ENCODE peak calls at places on chromosomes 6 and 20, in eight cellular contexts. One of them, this sample, is unnamed.

GRCh38 chr6:151209071-151209831 is 30.5 kb upstream of the AKAP12 start:
- DNase-seq in stimulated activated CD4-positive, alpha-beta T cell treated with anti-CD3 and anti-CD28 coated beads, Interleukin-15, amount 100 ng/mL, for 1 hour: no peak
- DNase-seq in pancreas: no peak
- DNase-seq in activated CD4-positive, alpha-beta T cell treated with anti-CD3 and anti-CD28 coated beads, Interleukin-2, amount 50 U/mL, for 1 hour: no peak
- DNase-seq in thoracic aorta: no peak
- DNase-seq in CD8-positive, alpha-beta memory T cell: no peak
- DNase-seq in brain microvascular endothelial cell: peak
- DNase-seq in AML-193: no peak
- DNase-seq in this sample: peak

GRCh38 chr6:135291288-135292116 is 110.4 kb downstream of the MYB start:
- DNase-seq in stimulated activated CD4-positive, alpha-beta T cell treated with anti-CD3 and anti-CD28 coated beads, Interleukin-15, amount 100 ng/mL, for 1 hour: no peak
- DNase-seq in pancreas: no peak
- DNase-seq in activated CD4-positive, alpha-beta T cell treated with anti-CD3 and anti-CD28 coated beads, Interleukin-2, amount 50 U/mL, for 1 hour: no peak
- DNase-seq in thoracic aorta: no peak
- DNase-seq in CD8-positive, alpha-beta memory T cell: no peak
- DNase-seq in brain microvascular endothelial cell: peak
- DNase-seq in AML-193: no peak
- DNase-seq in this sample: no peak

GRCh38 chr6:22025468-22026159 is 271.2 kb downstream of the PRL start:
- DNase-seq in stimulated activated CD4-positive, alpha-beta T cell treated with anti-CD3 and anti-CD28 coated beads, Interleukin-15, amount 100 ng/mL, for 1 hour: no peak
- DNase-seq in pancreas: peak
- DNase-seq in activated CD4-positive, alpha-beta T cell treated with anti-CD3 and anti-CD28 coated beads, Interleukin-2, amount 50 U/mL, for 1 hour: no peak
- DNase-seq in thoracic aorta: no peak
- DNase-seq in CD8-positive, alpha-beta memory T cell: no peak
- DNase-seq in brain microvascular endothelial cell: peak
- DNase-seq in AML-193: peak
- DNase-seq in this sample: no peak

GRCh38 chr6:105263685-105264298 is 84.0 kb upstream of the POPDC3 start:
- DNase-seq in stimulated activated CD4-positive, alpha-beta T cell treated with anti-CD3 and anti-CD28 coated beads, Interleukin-15, amount 100 ng/mL, for 1 hour: no peak
- DNase-seq in pancreas: no peak
- DNase-seq in activated CD4-positive, alpha-beta T cell treated with anti-CD3 and anti-CD28 coated beads, Interleukin-2, amount 50 U/mL, for 1 hour: no peak
- DNase-seq in thoracic aorta: no peak
- DNase-seq in CD8-positive, alpha-beta memory T cell: no peak
- DNase-seq in brain microvascular endothelial cell: no peak
- DNase-seq in AML-193: no peak
- DNase-seq in this sample: no peak

GRCh38 chr6:132780770-132781371 is 17.6 kb downstream of the SLC18B1 start:
- DNase-seq in stimulated activated CD4-positive, alpha-beta T cell treated with anti-CD3 and anti-CD28 coated beads, Interleukin-15, amount 100 ng/mL, for 1 hour: no peak
- DNase-seq in pancreas: no peak
- DNase-seq in activated CD4-positive, alpha-beta T cell treated with anti-CD3 and anti-CD28 coated beads, Interleukin-2, amount 50 U/mL, for 1 hour: no peak
- DNase-seq in thoracic aorta: no peak
- DNase-seq in CD8-positive, alpha-beta memory T cell: no peak
- DNase-seq in brain microvascular endothelial cell: no peak
- DNase-seq in AML-193: peak
- DNase-seq in this sample: peak

GRCh38 chr20:48831702-48832422 is 4.1 kb upstream of the PREX1 start:
- DNase-seq in stimulated activated CD4-positive, alpha-beta T cell treated with anti-CD3 and anti-CD28 coated beads, Interleukin-15, amount 100 ng/mL, for 1 hour: no peak
- DNase-seq in pancreas: no peak
- DNase-seq in activated CD4-positive, alpha-beta T cell treated with anti-CD3 and anti-CD28 coated beads, Interleukin-2, amount 50 U/mL, for 1 hour: no peak
- DNase-seq in thoracic aorta: peak
- DNase-seq in CD8-positive, alpha-beta memory T cell: no peak
- DNase-seq in brain microvascular endothelial cell: no peak
- DNase-seq in AML-193: peak
- DNase-seq in this sample: no peak

GRCh38 chr6:149830731-149831379 is 33.3 kb downstream of the LRP11 start:
- DNase-seq in stimulated activated CD4-positive, alpha-beta T cell treated with anti-CD3 and anti-CD28 coated beads, Interleukin-15, amount 100 ng/mL, for 1 hour: no peak
- DNase-seq in pancreas: no peak
- DNase-seq in activated CD4-positive, alpha-beta T cell treated with anti-CD3 and anti-CD28 coated beads, Interleukin-2, amount 50 U/mL, for 1 hour: no peak
- DNase-seq in thoracic aorta: no peak
- DNase-seq in CD8-positive, alpha-beta memory T cell: no peak
- DNase-seq in brain microvascular endothelial cell: peak
- DNase-seq in AML-193: no peak
- DNase-seq in this sample: no peak

GRCh38 chr6:100622907-100623692 is 158.4 kb upstream of the SIM1 start:
- DNase-seq in stimulated activated CD4-positive, alpha-beta T cell treated with anti-CD3 and anti-CD28 coated beads, Interleukin-15, amount 100 ng/mL, for 1 hour: no peak
- DNase-seq in pancreas: no peak
- DNase-seq in activated CD4-positive, alpha-beta T cell treated with anti-CD3 and anti-CD28 coated beads, Interleukin-2, amount 50 U/mL, for 1 hour: no peak
- DNase-seq in thoracic aorta: no peak
- DNase-seq in CD8-positive, alpha-beta memory T cell: no peak
- DNase-seq in brain microvascular endothelial cell: peak
- DNase-seq in AML-193: peak
- DNase-seq in this sample: no peak

GRCh38 chr20:31823360-31824124 is 4.4 kb downstream of the MYLK2 start:
- DNase-seq in stimulated activated CD4-positive, alpha-beta T cell treated with anti-CD3 and anti-CD28 coated beads, Interleukin-15, amount 100 ng/mL, for 1 hour: no peak
- DNase-seq in pancreas: no peak
- DNase-seq in activated CD4-positive, alpha-beta T cell treated with anti-CD3 and anti-CD28 coated beads, Interleukin-2, amount 50 U/mL, for 1 hour: no peak
- DNase-seq in thoracic aorta: no peak
- DNase-seq in CD8-positive, alpha-beta memory T cell: no peak
- DNase-seq in brain microvascular endothelial cell: peak
- DNase-seq in AML-193: no peak
- DNase-seq in this sample: no peak

GRCh38 chr20:2654384-2654822 is 2.0 kb downstream of the NOP56 start:
- DNase-seq in stimulated activated CD4-positive, alpha-beta T cell treated with anti-CD3 and anti-CD28 coated beads, Interleukin-15, amount 100 ng/mL, for 1 hour: no peak
- DNase-seq in pancreas: no peak
- DNase-seq in activated CD4-positive, alpha-beta T cell treated with anti-CD3 and anti-CD28 coated beads, Interleukin-2, amount 50 U/mL, for 1 hour: no peak
- DNase-seq in thoracic aorta: no peak
- DNase-seq in CD8-positive, alpha-beta memory T cell: no peak
- DNase-seq in brain microvascular endothelial cell: no peak
- DNase-seq in AML-193: no peak
- DNase-seq in this sample: no peak

GRCh38 chr6:112691289-112691688 is 344.2 kb downstream of the RFPL4B start:
- DNase-seq in stimulated activated CD4-positive, alpha-beta T cell treated with anti-CD3 and anti-CD28 coated beads, Interleukin-15, amount 100 ng/mL, for 1 hour: no peak
- DNase-seq in pancreas: no peak
- DNase-seq in activated CD4-positive, alpha-beta T cell treated with anti-CD3 and anti-CD28 coated beads, Interleukin-2, amount 50 U/mL, for 1 hour: no peak
- DNase-seq in thoracic aorta: no peak
- DNase-seq in CD8-positive, alpha-beta memory T cell: no peak
- DNase-seq in brain microvascular endothelial cell: peak
- DNase-seq in AML-193: no peak
- DNase-seq in this sample: no peak

GRCh38 chr6:49325901-49326300 is 137.2 kb downstream of the MMUT start:
- DNase-seq in stimulated activated CD4-positive, alpha-beta T cell treated with anti-CD3 and anti-CD28 coated beads, Interleukin-15, amount 100 ng/mL, for 1 hour: no peak
- DNase-seq in pancreas: no peak
- DNase-seq in activated CD4-positive, alpha-beta T cell treated with anti-CD3 and anti-CD28 coated beads, Interleukin-2, amount 50 U/mL, for 1 hour: no peak
- DNase-seq in thoracic aorta: no peak
- DNase-seq in CD8-positive, alpha-beta memory T cell: no peak
- DNase-seq in brain microvascular endothelial cell: no peak
- DNase-seq in AML-193: no peak
- DNase-seq in this sample: no peak

GRCh38 chr20:14677455-14677854 is 340.0 kb upstream of the FLRT3 start:
- DNase-seq in stimulated activated CD4-positive, alpha-beta T cell treated with anti-CD3 and anti-CD28 coated beads, Interleukin-15, amount 100 ng/mL, for 1 hour: no peak
- DNase-seq in pancreas: no peak
- DNase-seq in activated CD4-positive, alpha-beta T cell treated with anti-CD3 and anti-CD28 coated beads, Interleukin-2, amount 50 U/mL, for 1 hour: no peak
- DNase-seq in thoracic aorta: no peak
- DNase-seq in CD8-positive, alpha-beta memory T cell: no peak
- DNase-seq in brain microvascular endothelial cell: no peak
- DNase-seq in AML-193: no peak
- DNase-seq in this sample: no peak

GRCh38 chr6:154408906-154409500 is 52.4 kb upstream of the IPCEF1 start:
- DNase-seq in stimulated activated CD4-positive, alpha-beta T cell treated with anti-CD3 and anti-CD28 coated beads, Interleukin-15, amount 100 ng/mL, for 1 hour: no peak
- DNase-seq in pancreas: no peak
- DNase-seq in activated CD4-positive, alpha-beta T cell treated with anti-CD3 and anti-CD28 coated beads, Interleukin-2, amount 50 U/mL, for 1 hour: no peak
- DNase-seq in thoracic aorta: no peak
- DNase-seq in CD8-positive, alpha-beta memory T cell: no peak
- DNase-seq in brain microvascular endothelial cell: peak
- DNase-seq in AML-193: no peak
- DNase-seq in this sample: peak

GRCh38 chr6:1027109-1027794 is 284.6 kb upstream of the FOXQ1 start:
- DNase-seq in stimulated activated CD4-positive, alpha-beta T cell treated with anti-CD3 and anti-CD28 coated beads, Interleukin-15, amount 100 ng/mL, for 1 hour: no peak
- DNase-seq in pancreas: no peak
- DNase-seq in activated CD4-positive, alpha-beta T cell treated with anti-CD3 and anti-CD28 coated beads, Interleukin-2, amount 50 U/mL, for 1 hour: no peak
- DNase-seq in thoracic aorta: no peak
- DNase-seq in CD8-positive, alpha-beta memory T cell: no peak
- DNase-seq in brain microvascular endothelial cell: peak
- DNase-seq in AML-193: no peak
- DNase-seq in this sample: no peak

GRCh38 chr6:31776961-31777666 is at the start of gene VWA7:
- DNase-seq in stimulated activated CD4-positive, alpha-beta T cell treated with anti-CD3 and anti-CD28 coated beads, Interleukin-15, amount 100 ng/mL, for 1 hour: peak
- DNase-seq in pancreas: peak
- DNase-seq in activated CD4-positive, alpha-beta T cell treated with anti-CD3 and anti-CD28 coated beads, Interleukin-2, amount 50 U/mL, for 1 hour: peak
- DNase-seq in thoracic aorta: peak
- DNase-seq in CD8-positive, alpha-beta memory T cell: peak
- DNase-seq in brain microvascular endothelial cell: peak
- DNase-seq in AML-193: peak
- DNase-seq in this sample: no peak

GRCh38 chr20:22385602-22386299 is 198.6 kb downstream of the FOXA2 start:
- DNase-seq in stimulated activated CD4-positive, alpha-beta T cell treated with anti-CD3 and anti-CD28 coated beads, Interleukin-15, amount 100 ng/mL, for 1 hour: no peak
- DNase-seq in pancreas: peak
- DNase-seq in activated CD4-positive, alpha-beta T cell treated with anti-CD3 and anti-CD28 coated beads, Interleukin-2, amount 50 U/mL, for 1 hour: no peak
- DNase-seq in thoracic aorta: no peak
- DNase-seq in CD8-positive, alpha-beta memory T cell: no peak
- DNase-seq in brain microvascular endothelial cell: no peak
- DNase-seq in AML-193: no peak
- DNase-seq in this sample: peak

GRCh38 chr6:107496041-107496440 is 6.1 kb downstream of the SOBP start:
- DNase-seq in stimulated activated CD4-positive, alpha-beta T cell treated with anti-CD3 and anti-CD28 coated beads, Interleukin-15, amount 100 ng/mL, for 1 hour: no peak
- DNase-seq in pancreas: no peak
- DNase-seq in activated CD4-positive, alpha-beta T cell treated with anti-CD3 and anti-CD28 coated beads, Interleukin-2, amount 50 U/mL, for 1 hour: no peak
- DNase-seq in thoracic aorta: no peak
- DNase-seq in CD8-positive, alpha-beta memory T cell: no peak
- DNase-seq in brain microvascular endothelial cell: no peak
- DNase-seq in AML-193: no peak
- DNase-seq in this sample: no peak

GRCh38 chr20:5095931-5096330 is 23.8 kb downstream of the PCNA start:
- DNase-seq in stimulated activated CD4-positive, alpha-beta T cell treated with anti-CD3 and anti-CD28 coated beads, Interleukin-15, amount 100 ng/mL, for 1 hour: no peak
- DNase-seq in pancreas: no peak
- DNase-seq in activated CD4-positive, alpha-beta T cell treated with anti-CD3 and anti-CD28 coated beads, Interleukin-2, amount 50 U/mL, for 1 hour: no peak
- DNase-seq in thoracic aorta: no peak
- DNase-seq in CD8-positive, alpha-beta memory T cell: no peak
- DNase-seq in brain microvascular endothelial cell: no peak
- DNase-seq in AML-193: no peak
- DNase-seq in this sample: no peak

GRCh38 chr6:89840538-89840937 is 10.9 kb downstream of the CASP8AP2 start:
- DNase-seq in stimulated activated CD4-positive, alpha-beta T cell treated with anti-CD3 and anti-CD28 coated beads, Interleukin-15, amount 100 ng/mL, for 1 hour: no peak
- DNase-seq in pancreas: no peak
- DNase-seq in activated CD4-positive, alpha-beta T cell treated with anti-CD3 and anti-CD28 coated beads, Interleukin-2, amount 50 U/mL, for 1 hour: no peak
- DNase-seq in thoracic aorta: no peak
- DNase-seq in CD8-positive, alpha-beta memory T cell: no peak
- DNase-seq in brain microvascular endothelial cell: peak
- DNase-seq in AML-193: no peak
- DNase-seq in this sample: no peak

GRCh38 chr6:70375882-70376281 is 37.4 kb upstream of the FAM135A start:
- DNase-seq in stimulated activated CD4-positive, alpha-beta T cell treated with anti-CD3 and anti-CD28 coated beads, Interleukin-15, amount 100 ng/mL, for 1 hour: no peak
- DNase-seq in pancreas: no peak
- DNase-seq in activated CD4-positive, alpha-beta T cell treated with anti-CD3 and anti-CD28 coated beads, Interleukin-2, amount 50 U/mL, for 1 hour: no peak
- DNase-seq in thoracic aorta: no peak
- DNase-seq in CD8-positive, alpha-beta memory T cell: no peak
- DNase-seq in brain microvascular endothelial cell: no peak
- DNase-seq in AML-193: peak
- DNase-seq in this sample: peak

GRCh38 chr6:169451065-169451840 is 197.6 kb upstream of the THBS2 start:
- DNase-seq in stimulated activated CD4-positive, alpha-beta T cell treated with anti-CD3 and anti-CD28 coated beads, Interleukin-15, amount 100 ng/mL, for 1 hour: no peak
- DNase-seq in pancreas: no peak
- DNase-seq in activated CD4-positive, alpha-beta T cell treated with anti-CD3 and anti-CD28 coated beads, Interleukin-2, amount 50 U/mL, for 1 hour: no peak
- DNase-seq in thoracic aorta: no peak
- DNase-seq in CD8-positive, alpha-beta memory T cell: no peak
- DNase-seq in brain microvascular endothelial cell: peak
- DNase-seq in AML-193: no peak
- DNase-seq in this sample: no peak

GRCh38 chr20:5136096-5136495 is 9.3 kb downstream of the CDS2 start:
- DNase-seq in stimulated activated CD4-positive, alpha-beta T cell treated with anti-CD3 and anti-CD28 coated beads, Interleukin-15, amount 100 ng/mL, for 1 hour: no peak
- DNase-seq in pancreas: no peak
- DNase-seq in activated CD4-positive, alpha-beta T cell treated with anti-CD3 and anti-CD28 coated beads, Interleukin-2, amount 50 U/mL, for 1 hour: no peak
- DNase-seq in thoracic aorta: no peak
- DNase-seq in CD8-positive, alpha-beta memory T cell: no peak
- DNase-seq in brain microvascular endothelial cell: no peak
- DNase-seq in AML-193: no peak
- DNase-seq in this sample: no peak

GRCh38 chr20:57079016-57080005 is 187.1 kb downstream of the BMP7 start:
- DNase-seq in stimulated activated CD4-positive, alpha-beta T cell treated with anti-CD3 and anti-CD28 coated beads, Interleukin-15, amount 100 ng/mL, for 1 hour: no peak
- DNase-seq in pancreas: no peak
- DNase-seq in activated CD4-positive, alpha-beta T cell treated with anti-CD3 and anti-CD28 coated beads, Interleukin-2, amount 50 U/mL, for 1 hour: no peak
- DNase-seq in thoracic aorta: no peak
- DNase-seq in CD8-positive, alpha-beta memory T cell: no peak
- DNase-seq in brain microvascular endothelial cell: no peak
- DNase-seq in AML-193: no peak
- DNase-seq in this sample: no peak

GRCh38 chr6:11621119-11621518 is 83.6 kb downstream of the TMEM170B start:
- DNase-seq in stimulated activated CD4-positive, alpha-beta T cell treated with anti-CD3 and anti-CD28 coated beads, Interleukin-15, amount 100 ng/mL, for 1 hour: no peak
- DNase-seq in pancreas: no peak
- DNase-seq in activated CD4-positive, alpha-beta T cell treated with anti-CD3 and anti-CD28 coated beads, Interleukin-2, amount 50 U/mL, for 1 hour: no peak
- DNase-seq in thoracic aorta: no peak
- DNase-seq in CD8-positive, alpha-beta memory T cell: no peak
- DNase-seq in brain microvascular endothelial cell: no peak
- DNase-seq in AML-193: no peak
- DNase-seq in this sample: no peak

GRCh38 chr6:118750143-118750542 is 98.8 kb upstream of the CEP85L start:
- DNase-seq in stimulated activated CD4-positive, alpha-beta T cell treated with anti-CD3 and anti-CD28 coated beads, Interleukin-15, amount 100 ng/mL, for 1 hour: no peak
- DNase-seq in pancreas: no peak
- DNase-seq in activated CD4-positive, alpha-beta T cell treated with anti-CD3 and anti-CD28 coated beads, Interleukin-2, amount 50 U/mL, for 1 hour: no peak
- DNase-seq in thoracic aorta: no peak
- DNase-seq in CD8-positive, alpha-beta memory T cell: no peak
- DNase-seq in brain microvascular endothelial cell: peak
- DNase-seq in AML-193: no peak
- DNase-seq in this sample: no peak

GRCh38 chr6:101066481-101066880 is 185.4 kb upstream of the ASCC3 start:
- DNase-seq in stimulated activated CD4-positive, alpha-beta T cell treated with anti-CD3 and anti-CD28 coated beads, Interleukin-15, amount 100 ng/mL, for 1 hour: no peak
- DNase-seq in pancreas: no peak
- DNase-seq in activated CD4-positive, alpha-beta T cell treated with anti-CD3 and anti-CD28 coated beads, Interleukin-2, amount 50 U/mL, for 1 hour: no peak
- DNase-seq in thoracic aorta: no peak
- DNase-seq in CD8-positive, alpha-beta memory T cell: no peak
- DNase-seq in brain microvascular endothelial cell: no peak
- DNase-seq in AML-193: no peak
- DNase-seq in this sample: no peak

GRCh38 chr6:43123691-43124314 is 47.3 kb upstream of the SRF start:
- DNase-seq in stimulated activated CD4-positive, alpha-beta T cell treated with anti-CD3 and anti-CD28 coated beads, Interleukin-15, amount 100 ng/mL, for 1 hour: no peak
- DNase-seq in pancreas: no peak
- DNase-seq in activated CD4-positive, alpha-beta T cell treated with anti-CD3 and anti-CD28 coated beads, Interleukin-2, amount 50 U/mL, for 1 hour: no peak
- DNase-seq in thoracic aorta: no peak
- DNase-seq in CD8-positive, alpha-beta memory T cell: no peak
- DNase-seq in brain microvascular endothelial cell: no peak
- DNase-seq in AML-193: no peak
- DNase-seq in this sample: no peak

GRCh38 chr6:163443985-163444553 is 29.6 kb downstream of the QKI start:
- DNase-seq in stimulated activated CD4-positive, alpha-beta T cell treated with anti-CD3 and anti-CD28 coated beads, Interleukin-15, amount 100 ng/mL, for 1 hour: no peak
- DNase-seq in pancreas: no peak
- DNase-seq in activated CD4-positive, alpha-beta T cell treated with anti-CD3 and anti-CD28 coated beads, Interleukin-2, amount 50 U/mL, for 1 hour: no peak
- DNase-seq in thoracic aorta: no peak
- DNase-seq in CD8-positive, alpha-beta memory T cell: no peak
- DNase-seq in brain microvascular endothelial cell: no peak
- DNase-seq in AML-193: no peak
- DNase-seq in this sample: no peak

GRCh38 chr6:32796848-32797776 is 19.7 kb downstream of the HLA-DOB start:
- DNase-seq in stimulated activated CD4-positive, alpha-beta T cell treated with anti-CD3 and anti-CD28 coated beads, Interleukin-15, amount 100 ng/mL, for 1 hour: peak
- DNase-seq in pancreas: peak
- DNase-seq in activated CD4-positive, alpha-beta T cell treated with anti-CD3 and anti-CD28 coated beads, Interleukin-2, amount 50 U/mL, for 1 hour: peak
- DNase-seq in thoracic aorta: peak
- DNase-seq in CD8-positive, alpha-beta memory T cell: peak
- DNase-seq in brain microvascular endothelial cell: peak
- DNase-seq in AML-193: peak
- DNase-seq in this sample: peak

This sample was measured in T47D.